ENCODE peak calls at places on chromosomes 7 and 10, in four cellular contexts. U is thoracic aorta, O is pancreas, L is body of pancreas. E is an unnamed sample.
A peak's percentile ranks its signal among the peaks of the same experiment; 100 is the strongest.

GRCh38 chr10:119655566-119656001 is 4.4 kb downstream of the BAG3 start:
- DNase-seq in U (no peak), O (no peak), L (no peak), E (no peak)

GRCh38 chr10:15745748-15746147 is 26.0 kb upstream of the ITGA8 start:
- DNase-seq in U (no peak), O (no peak), L (no peak), E (no peak)

GRCh38 chr7:73418113-73418703 is 15.4 kb upstream of the FZD9 start:
- DNase-seq in U (no peak), O (no peak), L (no peak), E (no peak)

GRCh38 chr10:132397671-132398565 is 918 bp downstream of the PWWP2B start:
- DNase-seq in U (no peak), O (peak; percentile 78), L (peak; percentile 70), E (peak; percentile 44)

GRCh38 chr10:128009768-128010167 is 102.9 kb downstream of the PTPRE start:
- DNase-seq in U (no peak), O (no peak), L (no peak), E (no peak)

GRCh38 chr7:114409750-114410149 is 4.9 kb upstream of the FOXP2 start:
- DNase-seq in U (no peak), O (no peak), L (no peak), E (no peak)

GRCh38 chr10:116697816-116698215 is 44.5 kb downstream of the HSPA12A start:
- DNase-seq in U (no peak), O (no peak), L (no peak), E (no peak)

GRCh38 chr10:112553315-112553714 is 106.3 kb downstream of the VTI1A start:
- DNase-seq in U (no peak), O (no peak), L (no peak), E (no peak)

GRCh38 chr7:142153400-142153799 is 41.9 kb downstream of the MGAM2 start:
- DNase-seq in U (no peak), O (no peak), L (peak; percentile 32), E (no peak)

GRCh38 chr7:36820527-36821170 is 96.4 kb upstream of the AOAH start:
- DNase-seq in U (no peak), O (no peak), L (no peak), E (no peak)

GRCh38 chr7:143408686-143409551 is at the start of gene EPHA1:
- DNase-seq in U (no peak), O (peak; percentile 84), L (peak; percentile 84), E (no peak)

GRCh38 chr10:69237528-69238159 is 17.5 kb downstream of the HKDC1 start:
- DNase-seq in U (peak; percentile 50), O (peak; percentile 97), L (peak; percentile 89), E (peak; percentile 91)

GRCh38 chr10:72340510-72340895 is 14.2 kb downstream of the DNAJB12 start:
- DNase-seq in U (no peak), O (peak; percentile 89), L (peak; percentile 75), E (peak; percentile 65)

GRCh38 chr10:119370046-119370770 is 162.8 kb downstream of the GRK5 start:
- DNase-seq in U (no peak), O (no peak), L (no peak), E (no peak)

GRCh38 chr7:115356139-115356746 is 434.3 kb downstream of the MDFIC start:
- DNase-seq in U (no peak), O (no peak), L (no peak), E (no peak)

GRCh38 chr7:101633516-101633915 is 4.4 kb upstream of the MYL10 start:
- DNase-seq in U (no peak), O (no peak), L (no peak), E (no peak)

GRCh38 chr10:6047326-6047611 is 14.9 kb downstream of the IL2RA start:
- DNase-seq in U (no peak), O (no peak), L (no peak), E (no peak)

GRCh38 chr10:49395741-49396665 is at the start of gene DRGX:
- DNase-seq in U (no peak), O (no peak), L (no peak), E (no peak)

GRCh38 chr7:151704284-151704968 is 172.5 kb downstream of the PRKAG2 start:
- DNase-seq in U (no peak), O (no peak), L (no peak), E (no peak)

GRCh38 chr10:103188853-103189252 is 4.2 kb downstream of the NT5C2 start:
- DNase-seq in U (no peak), O (no peak), L (no peak), E (no peak)

GRCh38 chr7:99258501-99258900 is 14.1 kb upstream of the MYH16 start:
- DNase-seq in U (no peak), O (no peak), L (no peak), E (no peak)

GRCh38 chr7:23332881-23333612 is 33.9 kb downstream of the MALSU1 start:
- DNase-seq in U (no peak), O (no peak), L (no peak), E (no peak)

GRCh38 chr7:102418603-102419002 is 14.8 kb upstream of the ORAI2 start:
- DNase-seq in U (no peak), O (no peak), L (no peak), E (no peak)

GRCh38 chr7:155363852-155364600 is 66.3 kb downstream of the INSIG1 start:
- DNase-seq in U (no peak), O (peak; percentile 34), L (no peak), E (no peak)

DNA sequence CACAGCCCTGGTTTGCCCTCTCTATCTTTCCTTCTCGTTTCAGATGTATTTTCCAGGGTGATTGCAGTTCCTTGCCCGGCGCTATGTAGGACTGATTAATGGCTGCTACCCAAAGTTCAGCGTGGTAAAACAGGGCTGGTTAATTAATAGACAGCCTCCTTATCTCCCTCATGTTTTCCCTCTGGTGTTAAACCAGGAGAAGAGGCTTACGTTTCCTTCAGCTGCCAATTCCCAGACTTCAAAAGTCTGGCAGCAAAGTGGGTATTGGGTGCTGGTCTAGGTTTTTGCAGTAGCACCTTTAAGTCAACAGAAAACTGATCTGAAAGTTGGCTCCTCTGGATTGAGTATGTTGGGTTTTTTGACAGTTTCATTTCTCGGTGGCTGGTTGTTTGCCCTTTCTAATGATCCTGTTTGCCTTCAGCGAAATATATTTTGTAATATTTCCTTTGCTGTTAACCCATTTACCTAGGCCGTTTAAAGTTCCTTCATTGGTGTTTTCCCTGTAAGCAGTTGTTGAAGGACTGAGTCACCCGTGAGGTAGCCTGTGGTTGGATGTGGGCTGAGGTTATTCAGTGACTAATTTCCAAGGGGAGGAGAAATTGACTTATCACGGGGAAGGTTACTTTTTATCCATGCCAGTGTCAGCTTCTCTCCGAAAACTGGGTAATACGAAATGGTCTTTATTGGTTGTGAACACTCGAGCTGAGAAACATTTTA is 257.1 kb downstream of the KIAA1217 start:
- DNase-seq in U (no peak), O (no peak), L (peak; percentile 71), E (no peak)
- H3K4me1 ChIP-seq in U (peaks cover 13% of the 10 kb centered on the region), O (peaks cover 34% of the 10 kb centered on the region), L (peaks cover 58% of the 10 kb centered on the region), E (peaks cover 2% of the 10 kb centered on the region)

GRCh38 chr10:79185067-79185774 is 116.5 kb downstream of the ZMIZ1 start:
- DNase-seq in U (no peak), O (no peak), L (no peak), E (no peak)
- H3K4me1 ChIP-seq in U (peaks cover 33% of the 10 kb centered on the region), O (peaks cover 46% of the 10 kb centered on the region), L (peaks cover 79% of the 10 kb centered on the region), E (no peaks in the 10 kb centered on the region)

DNA sequence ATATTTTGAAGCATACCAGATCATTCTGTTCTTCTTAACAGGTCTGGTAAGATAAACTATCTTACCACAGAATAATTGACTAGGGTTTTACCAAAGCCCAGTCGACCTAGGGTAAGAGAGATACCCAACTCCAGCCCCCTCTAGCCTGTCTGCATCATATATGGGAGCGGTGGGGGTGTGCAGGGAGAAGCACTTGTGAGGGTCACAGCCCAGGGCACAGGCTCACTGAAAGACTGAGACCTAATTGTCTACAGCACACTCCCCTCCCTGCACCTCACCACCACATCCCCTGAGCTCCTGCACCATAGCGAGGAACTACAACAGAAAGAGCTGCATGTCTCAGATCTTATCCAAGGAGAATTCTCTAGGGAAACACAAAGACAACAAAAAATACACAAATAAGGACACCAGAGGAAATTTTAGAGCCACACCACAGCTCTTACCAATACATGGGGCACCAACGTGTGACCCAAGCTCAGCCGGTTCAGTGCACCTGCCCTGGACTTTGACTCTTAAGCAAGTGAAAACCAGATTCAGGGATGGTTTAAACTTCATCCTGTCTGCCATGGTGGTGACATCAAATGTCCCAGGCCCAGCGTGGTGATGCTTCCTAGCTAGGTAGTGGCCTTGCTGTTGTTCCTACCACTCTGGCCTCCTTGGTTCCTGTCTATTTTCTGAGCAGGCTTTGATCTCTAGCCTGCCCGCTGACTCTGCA is 150.8 kb downstream of the HERPUD2 start:
- DNase-seq in U (no peak), O (no peak), L (no peak), E (no peak)
- H3K4me1 ChIP-seq in U (no peaks in the 10 kb centered on the region), O (no peaks in the 10 kb centered on the region), L (no peaks in the 10 kb centered on the region), E (no peaks in the 10 kb centered on the region)

DNA sequence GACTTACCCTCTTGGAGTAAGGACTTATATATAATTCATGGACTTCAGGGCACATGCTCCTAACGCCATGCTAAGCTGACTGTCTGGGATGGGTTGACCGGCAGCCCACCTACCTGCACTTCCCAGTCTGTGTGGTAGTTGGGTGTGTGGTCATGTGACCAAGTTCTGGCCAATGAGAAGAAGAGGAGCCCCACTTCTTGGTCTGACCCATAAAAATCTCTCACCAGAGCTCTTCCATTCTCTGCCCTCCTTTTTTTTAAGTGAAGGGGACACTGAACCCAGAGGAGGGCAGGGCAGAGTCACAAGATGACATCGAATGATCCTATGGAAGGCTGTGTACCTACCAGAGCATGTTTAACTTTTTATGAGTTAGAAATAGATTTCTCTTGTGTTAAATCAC is 370.1 kb downstream of the FRMD4A start:
- DNase-seq in U (no peak), O (no peak), L (no peak), E (no peak)
- H3K4me1 ChIP-seq in U (peaks cover 6% of the 10 kb centered on the region), O (no peaks in the 10 kb centered on the region), L (no peaks in the 10 kb centered on the region), E (no peaks in the 10 kb centered on the region)

DNA sequence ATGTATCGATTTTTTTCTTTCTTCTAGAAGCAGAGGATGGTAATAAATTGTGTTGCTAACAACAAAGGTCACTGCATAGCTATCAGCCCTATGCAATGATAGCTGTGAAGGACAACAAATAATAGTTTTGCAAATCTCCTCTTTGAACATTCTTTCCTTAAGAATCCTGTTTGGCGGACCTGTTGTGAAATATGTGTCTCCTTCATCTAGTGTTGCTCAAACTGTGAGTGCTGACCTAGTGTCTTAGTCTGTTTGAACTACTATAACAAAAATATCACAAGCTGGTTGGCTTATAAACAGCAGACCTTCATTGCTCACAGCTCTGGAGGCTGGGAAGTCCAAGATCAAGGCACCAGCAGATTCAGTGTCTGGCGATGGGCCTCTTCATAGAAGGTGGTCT is 53.7 kb downstream of the CAV1 start:
- DNase-seq in U (no peak), O (no peak), L (no peak), E (no peak)
- H3K4me1 ChIP-seq in U (peaks cover 10% of the 10 kb centered on the region), O (no peaks in the 10 kb centered on the region), L (peaks cover 17% of the 10 kb centered on the region), E (no peaks in the 10 kb centered on the region)

GRCh38 chr7:129052441-129052840 is 2.5 kb downstream of the TNPO3 start:
- DNase-seq in U (no peak), O (no peak), L (no peak), E (peak; percentile 6)
- H3K4me1 ChIP-seq in U (peaks cover 23% of the 10 kb centered on the region), O (peaks cover 18% of the 10 kb centered on the region), L (peaks cover 29% of the 10 kb centered on the region), E (peaks cover 12% of the 10 kb centered on the region)